ENCODE peak calls at places on chromosomes 13 and 19, in eight cellular contexts. One of them, this sample, is unnamed.

GRCh38 chr19:39113199-39113598 is 12.4 kb upstream of the PAK4 start:
- DNase-seq in psoas muscle: no peak
- DNase-seq in CD8-positive, alpha-beta T cell: no peak
- DNase-seq in lower leg skin: no peak
- DNase-seq in adrenal gland: no peak
- DNase-seq in AG04450: no peak
- DNase-seq in tibial nerve: no peak
- DNase-seq in stomach: no peak
- DNase-seq in this sample: no peak

GRCh38 chr19:18503971-18504885 is 17.6 kb downstream of the ELL start:
- DNase-seq in psoas muscle: no peak
- DNase-seq in CD8-positive, alpha-beta T cell: no peak
- DNase-seq in lower leg skin: no peak
- DNase-seq in adrenal gland: no peak
- DNase-seq in AG04450: no peak
- DNase-seq in tibial nerve: no peak
- DNase-seq in stomach: peak; percentile 51
- DNase-seq in this sample: no peak

GRCh38 chr19:55540619-55541018 is 3.7 kb upstream of the SBK2 start:
- DNase-seq in psoas muscle: peak; percentile 46
- DNase-seq in CD8-positive, alpha-beta T cell: no peak
- DNase-seq in lower leg skin: no peak
- DNase-seq in adrenal gland: no peak
- DNase-seq in AG04450: no peak
- DNase-seq in tibial nerve: no peak
- DNase-seq in stomach: no peak
- DNase-seq in this sample: no peak

GRCh38 chr13:102440259-102440936 is 38.5 kb upstream of the FGF14 start:
- DNase-seq in psoas muscle: no peak
- DNase-seq in CD8-positive, alpha-beta T cell: no peak
- DNase-seq in lower leg skin: no peak
- DNase-seq in adrenal gland: no peak
- DNase-seq in AG04450: no peak
- DNase-seq in tibial nerve: no peak
- DNase-seq in stomach: peak; percentile 44
- DNase-seq in this sample: peak; percentile 71

GRCh38 chr19:56133858-56134654 is 7.0 kb upstream of the ZNF444 start:
- DNase-seq in psoas muscle: no peak
- DNase-seq in CD8-positive, alpha-beta T cell: no peak
- DNase-seq in lower leg skin: no peak
- DNase-seq in adrenal gland: no peak
- DNase-seq in AG04450: no peak
- DNase-seq in tibial nerve: no peak
- DNase-seq in stomach: no peak
- DNase-seq in this sample: no peak

GRCh38 chr13:31191748-31192147 is 8.0 kb upstream of the B3GLCT start:
- DNase-seq in psoas muscle: no peak
- DNase-seq in CD8-positive, alpha-beta T cell: no peak
- DNase-seq in lower leg skin: no peak
- DNase-seq in adrenal gland: no peak
- DNase-seq in AG04450: no peak
- DNase-seq in tibial nerve: no peak
- DNase-seq in stomach: no peak
- DNase-seq in this sample: no peak

GRCh38 chr13:27712421-27712820 is 79.9 kb upstream of the GSX1 start:
- DNase-seq in psoas muscle: no peak
- DNase-seq in CD8-positive, alpha-beta T cell: no peak
- DNase-seq in lower leg skin: no peak
- DNase-seq in adrenal gland: peak; percentile 32
- DNase-seq in AG04450: no peak
- DNase-seq in tibial nerve: peak; percentile 25
- DNase-seq in stomach: peak; percentile 42
- DNase-seq in this sample: no peak

GRCh38 chr13:98083507-98083906 is 59.4 kb upstream of the FARP1 start:
- DNase-seq in psoas muscle: no peak
- DNase-seq in CD8-positive, alpha-beta T cell: no peak
- DNase-seq in lower leg skin: no peak
- DNase-seq in adrenal gland: no peak
- DNase-seq in AG04450: peak; percentile 83
- DNase-seq in tibial nerve: no peak
- DNase-seq in stomach: no peak
- DNase-seq in this sample: no peak

GRCh38 chr19:45177817-45178261 is at the start of gene TRAPPC6A:
- DNase-seq in psoas muscle: no peak
- DNase-seq in CD8-positive, alpha-beta T cell: no peak
- DNase-seq in lower leg skin: no peak
- DNase-seq in adrenal gland: no peak
- DNase-seq in AG04450: no peak
- DNase-seq in tibial nerve: peak; percentile 18
- DNase-seq in stomach: peak; percentile 39
- DNase-seq in this sample: no peak

GRCh38 chr13:79662882-79663281 is 181.9 kb downstream of the NDFIP2 start:
- DNase-seq in psoas muscle: no peak
- DNase-seq in CD8-positive, alpha-beta T cell: no peak
- DNase-seq in lower leg skin: no peak
- DNase-seq in adrenal gland: no peak
- DNase-seq in AG04450: no peak
- DNase-seq in tibial nerve: no peak
- DNase-seq in stomach: no peak
- DNase-seq in this sample: no peak

GRCh38 chr13:40119852-40120251 is 464.4 kb downstream of the COG6 start:
- DNase-seq in psoas muscle: no peak
- DNase-seq in CD8-positive, alpha-beta T cell: no peak
- DNase-seq in lower leg skin: no peak
- DNase-seq in adrenal gland: no peak
- DNase-seq in AG04450: no peak
- DNase-seq in tibial nerve: no peak
- DNase-seq in stomach: no peak
- DNase-seq in this sample: no peak

GRCh38 chr13:54965881-54966280 is 1937.3 kb downstream of the OLFM4 start:
- DNase-seq in psoas muscle: no peak
- DNase-seq in CD8-positive, alpha-beta T cell: no peak
- DNase-seq in lower leg skin: no peak
- DNase-seq in adrenal gland: no peak
- DNase-seq in AG04450: no peak
- DNase-seq in tibial nerve: no peak
- DNase-seq in stomach: no peak
- DNase-seq in this sample: no peak

GRCh38 chr13:99590519-99591011 is 89.3 kb downstream of the TM9SF2 start:
- DNase-seq in psoas muscle: no peak
- DNase-seq in CD8-positive, alpha-beta T cell: no peak
- DNase-seq in lower leg skin: no peak
- DNase-seq in adrenal gland: no peak
- DNase-seq in AG04450: peak; percentile 11
- DNase-seq in tibial nerve: no peak
- DNase-seq in stomach: no peak
- DNase-seq in this sample: no peak

GRCh38 chr13:37295046-37295445 is 189.6 kb upstream of the CSNK1A1L start:
- DNase-seq in psoas muscle: peak; percentile 37
- DNase-seq in CD8-positive, alpha-beta T cell: no peak
- DNase-seq in lower leg skin: no peak
- DNase-seq in adrenal gland: no peak
- DNase-seq in AG04450: no peak
- DNase-seq in tibial nerve: no peak
- DNase-seq in stomach: peak; percentile 70
- DNase-seq in this sample: no peak

GRCh38 chr13:111893071-111893606 is 173.8 kb upstream of the SOX1 start:
- DNase-seq in psoas muscle: no peak
- DNase-seq in CD8-positive, alpha-beta T cell: no peak
- DNase-seq in lower leg skin: no peak
- DNase-seq in adrenal gland: no peak
- DNase-seq in AG04450: no peak
- DNase-seq in tibial nerve: no peak
- DNase-seq in stomach: no peak
- DNase-seq in this sample: no peak

GRCh38 chr19:40529093-40529954 is 47.3 kb upstream of the SHKBP1 start:
- DNase-seq in psoas muscle: peak; percentile 85
- DNase-seq in CD8-positive, alpha-beta T cell: peak; percentile 89
- DNase-seq in lower leg skin: peak; percentile 69
- DNase-seq in adrenal gland: peak; percentile 84
- DNase-seq in AG04450: peak; percentile 54
- DNase-seq in tibial nerve: peak; percentile 76
- DNase-seq in stomach: peak; percentile 91
- DNase-seq in this sample: peak; percentile 39

GRCh38 chr19:40528533-40529092 is 48.1 kb upstream of the SHKBP1 start:
- DNase-seq in psoas muscle: no peak
- DNase-seq in CD8-positive, alpha-beta T cell: no peak
- DNase-seq in lower leg skin: no peak
- DNase-seq in adrenal gland: no peak
- DNase-seq in AG04450: no peak
- DNase-seq in tibial nerve: no peak
- DNase-seq in stomach: no peak
- DNase-seq in this sample: no peak

GRCh38 chr19:40533508-40533907 is 43.2 kb upstream of the SHKBP1 start:
- DNase-seq in psoas muscle: no peak
- DNase-seq in CD8-positive, alpha-beta T cell: no peak
- DNase-seq in lower leg skin: no peak
- DNase-seq in adrenal gland: no peak
- DNase-seq in AG04450: no peak
- DNase-seq in tibial nerve: no peak
- DNase-seq in stomach: no peak
- DNase-seq in this sample: no peak

GRCh38 chr19:40528078-40528477 is 48.6 kb upstream of the SHKBP1 start:
- DNase-seq in psoas muscle: no peak
- DNase-seq in CD8-positive, alpha-beta T cell: no peak
- DNase-seq in lower leg skin: no peak
- DNase-seq in adrenal gland: no peak
- DNase-seq in AG04450: no peak
- DNase-seq in tibial nerve: no peak
- DNase-seq in stomach: no peak
- DNase-seq in this sample: no peak

GRCh38 chr19:40530091-40530901 is 46.4 kb upstream of the SHKBP1 start:
- DNase-seq in psoas muscle: no peak
- DNase-seq in CD8-positive, alpha-beta T cell: no peak
- DNase-seq in lower leg skin: no peak
- DNase-seq in adrenal gland: peak; percentile 33
- DNase-seq in AG04450: no peak
- DNase-seq in tibial nerve: no peak
- DNase-seq in stomach: no peak
- DNase-seq in this sample: no peak
- TF ChIP-seq CTCF in psoas muscle: peak; percentile 11
- TF ChIP-seq CTCF in CD8-positive, alpha-beta T cell: no peak
- TF ChIP-seq CTCF in lower leg skin: no peak
- TF ChIP-seq CTCF in adrenal gland: peak; percentile 22
- TF ChIP-seq CTCF in AG04450: peak; percentile 24
- TF ChIP-seq CTCF in tibial nerve: peak; percentile 18
- TF ChIP-seq CTCF in stomach: no peak
- TF ChIP-seq CTCF in this sample: peak; percentile 11

DNA sequence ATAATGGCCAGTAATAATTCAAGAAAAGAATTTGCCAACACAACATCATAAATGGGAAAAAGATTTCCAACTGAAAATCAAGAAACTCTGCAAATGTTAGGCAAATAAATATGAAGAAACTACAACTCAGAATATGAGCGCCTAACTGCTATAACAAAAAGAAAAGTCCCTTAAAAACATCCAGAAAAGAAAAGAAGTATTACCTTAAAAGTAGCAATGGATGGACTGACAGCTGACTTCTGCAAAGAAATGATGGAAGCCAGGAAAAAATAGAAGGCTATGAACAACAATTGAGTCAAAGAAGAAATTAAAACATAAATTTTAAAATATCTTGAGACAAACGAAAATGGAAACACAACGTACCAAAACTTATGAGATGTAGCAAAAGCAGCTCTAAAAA is 482.3 kb upstream of the ZNF507 start:
- DNase-seq in psoas muscle: no peak
- DNase-seq in CD8-positive, alpha-beta T cell: no peak
- DNase-seq in lower leg skin: no peak
- DNase-seq in adrenal gland: no peak
- DNase-seq in AG04450: no peak
- DNase-seq in tibial nerve: no peak
- DNase-seq in stomach: no peak
- DNase-seq in this sample: no peak
- H3K4me3 ChIP-seq in psoas muscle: no peak overlapping the region
- H3K4me3 ChIP-seq in CD8-positive, alpha-beta T cell: no peak overlapping the region
- H3K4me3 ChIP-seq in lower leg skin: no peak overlapping the region
- H3K4me3 ChIP-seq in adrenal gland: no peak overlapping the region
- H3K4me3 ChIP-seq in AG04450: no peak overlapping the region
- H3K4me3 ChIP-seq in tibial nerve: no peak overlapping the region
- H3K4me3 ChIP-seq in stomach: no peak overlapping the region
- H3K4me3 ChIP-seq in this sample: no peak overlapping the region

GRCh38 chr19:6499052-6499790 is 2.9 kb downstream of the TUBB4A start:
- DNase-seq in psoas muscle: no peak
- DNase-seq in CD8-positive, alpha-beta T cell: no peak
- DNase-seq in lower leg skin: no peak
- DNase-seq in adrenal gland: peak; percentile 57
- DNase-seq in AG04450: no peak
- DNase-seq in tibial nerve: no peak
- DNase-seq in stomach: no peak
- DNase-seq in this sample: no peak

GRCh38 chr19:6491802-6492592 is 10.1 kb downstream of the TUBB4A start:
- DNase-seq in psoas muscle: no peak
- DNase-seq in CD8-positive, alpha-beta T cell: no peak
- DNase-seq in lower leg skin: no peak
- DNase-seq in adrenal gland: peak; percentile 49
- DNase-seq in AG04450: no peak
- DNase-seq in tibial nerve: no peak
- DNase-seq in stomach: no peak
- DNase-seq in this sample: no peak

GRCh38 chr19:6498294-6499036 is 3.6 kb downstream of the TUBB4A start:
- DNase-seq in psoas muscle: no peak
- DNase-seq in CD8-positive, alpha-beta T cell: no peak
- DNase-seq in lower leg skin: no peak
- DNase-seq in adrenal gland: peak; percentile 69
- DNase-seq in AG04450: no peak
- DNase-seq in tibial nerve: no peak
- DNase-seq in stomach: no peak
- DNase-seq in this sample: no peak

GRCh38 chr19:6494438-6495036 is 7.6 kb downstream of the TUBB4A start:
- DNase-seq in psoas muscle: no peak
- DNase-seq in CD8-positive, alpha-beta T cell: no peak
- DNase-seq in lower leg skin: no peak
- DNase-seq in adrenal gland: no peak
- DNase-seq in AG04450: no peak
- DNase-seq in tibial nerve: no peak
- DNase-seq in stomach: no peak
- DNase-seq in this sample: no peak

DNA sequence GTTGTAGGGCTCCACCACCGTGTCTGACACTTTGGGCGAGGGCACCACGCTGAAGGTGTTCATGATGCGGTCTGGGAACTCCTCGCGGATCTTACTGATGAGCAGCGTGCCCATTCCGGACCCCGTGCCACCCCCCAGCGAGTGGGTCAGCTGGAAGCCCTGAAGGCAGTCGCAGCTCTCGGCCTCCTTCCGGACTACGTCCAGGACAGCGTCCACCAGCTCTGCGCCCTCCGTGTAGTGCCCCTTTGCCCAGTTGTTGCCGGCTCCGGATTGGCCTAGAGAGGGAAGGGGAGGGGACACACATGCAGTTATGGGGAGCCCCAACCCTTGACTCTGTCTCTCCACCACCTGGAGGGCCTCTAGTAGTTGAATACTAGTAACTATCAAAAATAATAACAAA is 6.2 kb downstream of the TUBB4A start:
- DNase-seq in psoas muscle: no peak
- DNase-seq in CD8-positive, alpha-beta T cell: no peak
- DNase-seq in lower leg skin: no peak
- DNase-seq in adrenal gland: no peak
- DNase-seq in AG04450: no peak
- DNase-seq in tibial nerve: no peak
- DNase-seq in stomach: no peak
- DNase-seq in this sample: no peak
- TF ChIP-seq CTCF in psoas muscle: no peak
- TF ChIP-seq CTCF in CD8-positive, alpha-beta T cell: no peak
- TF ChIP-seq CTCF in lower leg skin: no peak
- TF ChIP-seq CTCF in adrenal gland: no peak
- TF ChIP-seq CTCF in AG04450: no peak
- TF ChIP-seq CTCF in tibial nerve: no peak
- TF ChIP-seq CTCF in stomach: no peak
- TF ChIP-seq CTCF in this sample: no peak

GRCh38 chr19:10270180-10270615 is 722 bp upstream of the ICAM1 start:
- DNase-seq in psoas muscle: peak; percentile 69
- DNase-seq in CD8-positive, alpha-beta T cell: peak; percentile 74
- DNase-seq in lower leg skin: peak; percentile 58
- DNase-seq in adrenal gland: peak; percentile 75
- DNase-seq in AG04450: no peak
- DNase-seq in tibial nerve: peak; percentile 46
- DNase-seq in stomach: peak; percentile 75
- DNase-seq in this sample: no peak
- H3K4me3 ChIP-seq in psoas muscle: peak overlapping the region; percentile 66
- H3K4me3 ChIP-seq in CD8-positive, alpha-beta T cell: peak overlapping the region; percentile 81
- H3K4me3 ChIP-seq in lower leg skin: peak overlapping the region; percentile 35
- H3K4me3 ChIP-seq in adrenal gland: no peak overlapping the region
- H3K4me3 ChIP-seq in AG04450: peak overlapping the region; percentile 63
- H3K4me3 ChIP-seq in tibial nerve: peak overlapping the region; percentile 17
- H3K4me3 ChIP-seq in stomach: peak overlapping the region; percentile 48
- H3K4me3 ChIP-seq in this sample: peak overlapping the region; percentile 78

This sample was measured in GM12864.